ENCODE peak calls at places on chromosomes 3 and 15, in five cellular contexts. X is A549, Y is upper lobe of left lung, R is tibial nerve, O is SK-N-SH. U is an unnamed sample.

GRCh38 chr15:95192923-95193322 is 961.6 kb downstream of the MCTP2 start:
- DNase-seq in Y (no peak), R (no peak), X (no peak), O (no peak), U (no peak)

GRCh38 chr3:186857743-186858142 is 15.2 kb downstream of the ADIPOQ start:
- DNase-seq in R (no peak), X (no peak), Y (no peak), O (no peak), U (no peak)

GRCh38 chr3:155550386-155550785 is 194.5 kb downstream of the PLCH1 start:
- DNase-seq in Y (no peak), O (no peak), R (no peak), X (no peak), U (no peak)

GRCh38 chr3:116188231-116188785 is 257.0 kb downstream of the LSAMP start:
- DNase-seq in R (no peak), O (no peak), X (no peak), Y (no peak), U (no peak)

GRCh38 chr3:71063768-71064287 is 519.7 kb downstream of the FOXP1 start:
- DNase-seq in O (peak; percentile 53), Y (peak; percentile 42), R (no peak), X (no peak), U (peak; percentile 33)

GRCh38 chr3:141345951-141346817 is 22.1 kb upstream of the ZBTB38 start:
- DNase-seq in Y (no peak), X (no peak), R (no peak), O (no peak), U (no peak)

GRCh38 chr3:186360779-186361178 is 1.3 kb downstream of the DGKG start:
- DNase-seq in X (no peak), O (peak; percentile 80), R (no peak), Y (peak; percentile 40), U (no peak)

GRCh38 chr15:89874926-89875564 is 18.7 kb downstream of the AP3S2 start:
- DNase-seq in O (peak; percentile 86), R (peak; percentile 72), X (peak; percentile 77), Y (peak; percentile 88), U (peak; percentile 70)

GRCh38 chr3:124202754-124203153 is 210.8 kb upstream of the ROPN1 start:
- DNase-seq in O (peak; percentile 41), R (no peak), Y (no peak), X (no peak), U (peak; percentile 48)

GRCh38 chr15:99604865-99605264 is 39.1 kb downstream of the MEF2A start:
- DNase-seq in X (no peak), R (no peak), O (no peak), Y (no peak), U (no peak)
- TF ChIP-seq EP300 in X (no peak), R (no peak), O (no peak), Y (no peak), U (no peak)

DNA sequence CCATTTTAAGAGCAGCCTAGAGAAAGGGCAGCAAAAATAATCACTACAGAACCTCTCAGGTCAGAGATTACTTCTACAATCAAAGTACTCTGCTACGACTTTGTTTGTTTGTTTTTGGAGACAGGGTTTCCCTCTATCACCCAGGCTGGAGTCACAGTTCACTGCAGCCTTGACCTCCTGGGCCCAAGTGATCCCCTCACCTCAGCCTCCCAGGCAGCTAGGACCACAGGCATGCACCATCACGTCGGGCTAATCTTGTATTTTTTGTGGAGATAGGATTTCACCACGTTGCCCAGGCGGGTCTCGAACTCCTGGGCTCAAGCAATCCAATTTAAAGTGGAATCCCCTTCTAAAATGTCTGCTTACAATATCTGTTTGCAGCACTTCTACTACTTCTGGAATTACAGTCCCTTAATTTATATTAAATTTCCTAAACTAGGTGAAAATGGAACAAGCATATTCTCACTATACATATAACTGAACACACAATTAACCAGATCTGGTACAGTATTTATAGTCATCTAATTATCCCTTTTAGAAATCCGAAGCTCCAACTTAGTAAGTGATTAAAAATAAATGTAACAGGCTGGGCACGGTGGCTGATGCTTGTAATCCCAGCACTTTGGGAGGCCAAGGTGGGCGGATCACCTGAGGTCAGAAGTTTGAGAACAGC is 4.4 kb downstream of the UACA start:
- DNase-seq in O (no peak), Y (no peak), R (no peak), X (no peak), U (no peak)
- H3K4me3 ChIP-seq in O (peak overlapping the region; percentile 79), Y (no peak overlapping the region), R (no peak overlapping the region), X (no peak overlapping the region), U (no peak overlapping the region)

DNA sequence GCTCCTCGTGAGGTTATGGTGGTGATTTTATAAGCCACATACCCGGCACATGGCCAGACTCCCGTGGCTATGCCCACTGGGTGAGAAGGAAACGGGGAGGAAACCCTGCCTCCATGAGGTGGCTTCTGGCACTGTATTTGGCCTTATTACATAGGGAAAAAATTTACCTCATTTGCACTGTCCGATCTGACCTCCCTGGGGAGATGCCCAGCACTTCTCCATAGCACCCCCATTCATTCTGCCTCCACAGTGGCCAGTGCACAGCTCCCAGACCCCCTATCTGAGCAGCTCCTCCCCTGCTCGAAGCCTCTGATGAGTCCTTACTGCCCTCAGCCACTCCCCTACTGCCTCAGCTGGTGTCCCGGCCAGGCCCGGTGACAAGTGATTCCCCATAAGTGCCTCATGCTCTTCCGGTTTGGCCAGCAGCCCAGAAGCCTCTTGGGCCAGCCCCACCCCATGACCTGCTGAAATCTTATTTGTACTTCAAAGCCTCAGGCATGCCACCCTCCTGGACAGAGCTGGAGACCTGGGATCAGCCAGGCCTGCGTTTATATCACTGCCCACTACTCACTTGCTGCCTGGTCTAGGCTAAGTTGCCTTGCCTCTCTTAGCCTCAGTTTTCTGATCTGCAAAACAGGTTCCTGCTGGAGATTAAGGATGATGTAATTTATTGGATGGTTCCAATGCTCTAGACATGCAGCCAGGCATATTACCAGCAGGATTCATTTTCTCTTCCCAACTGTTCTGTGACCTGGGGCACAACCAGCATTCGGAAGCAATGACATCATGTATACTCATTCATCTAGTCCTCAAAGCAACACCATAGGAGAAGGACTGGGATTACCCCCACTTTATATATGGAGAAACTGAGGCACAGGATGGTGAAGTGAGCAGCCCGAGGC is 30.6 kb upstream of the SLC6A6 start:
- DNase-seq in O (peak; percentile 90), R (peak; percentile 46), Y (peak; percentile 95), X (peak; percentile 87), U (no peak)
- TF ChIP-seq EP300 in O (no peak), R (no peak), Y (peak; percentile 67), X (no peak), U (no peak)

DNA sequence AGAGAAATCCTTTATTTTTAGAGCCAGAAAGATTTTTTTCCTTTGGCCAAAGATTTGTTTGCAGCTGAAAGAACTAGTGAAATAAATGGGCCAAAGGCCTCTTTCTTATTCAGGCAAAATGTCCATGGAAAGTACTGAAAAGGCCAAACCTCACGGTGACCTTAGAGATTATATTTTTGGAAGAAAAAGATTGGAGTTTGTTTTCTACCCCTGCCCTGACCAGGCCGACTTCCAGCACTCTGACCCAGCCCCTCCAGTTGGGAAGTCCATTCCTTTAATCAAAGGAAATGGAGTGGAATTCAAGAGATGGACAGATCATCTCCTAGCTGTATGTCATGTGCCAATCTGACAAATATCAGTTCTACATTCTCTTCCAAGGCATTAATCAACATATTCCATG is 214.3 kb upstream of the ADAMTS9 start:
- DNase-seq in Y (no peak), O (no peak), R (no peak), X (no peak), U (no peak)
- H3K4me3 ChIP-seq in Y (no peak overlapping the region), O (no peak overlapping the region), R (no peak overlapping the region), X (no peak overlapping the region), U (no peak overlapping the region)

GRCh38 chr15:72754096-72754495 is 29.5 kb downstream of the ADPGK start:
- DNase-seq in O (no peak), R (no peak), X (no peak), Y (no peak), U (no peak)

GRCh38 chr15:72751751-72752455 is 31.7 kb downstream of the ADPGK start:
- DNase-seq in O (no peak), Y (peak; percentile 43), X (no peak), R (no peak), U (no peak)

DNA sequence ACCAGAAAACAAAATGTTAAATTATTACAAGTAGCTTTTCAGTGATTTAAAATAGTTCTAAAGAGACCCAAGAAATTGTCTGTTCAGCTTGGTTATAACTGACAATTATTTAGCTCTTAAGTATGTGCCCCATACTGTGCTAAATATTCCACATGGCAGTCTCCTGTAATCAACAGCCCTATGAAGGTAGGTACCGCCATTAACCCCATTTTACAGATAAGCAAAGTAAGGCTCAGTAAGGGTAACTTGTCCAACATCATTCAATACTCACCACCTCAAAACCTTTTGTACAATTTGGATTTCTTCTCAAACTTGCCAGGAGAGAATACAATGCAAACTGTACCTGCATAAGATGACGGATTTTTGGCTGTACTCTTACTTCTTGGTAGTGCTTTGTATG is 33.9 kb downstream of the ADPGK start:
- DNase-seq in Y (no peak), X (no peak), R (no peak), O (no peak), U (no peak)
- TF ChIP-seq EP300 in Y (no peak), X (no peak), R (no peak), O (no peak), U (no peak)